ENCODE peak calls at places on chromosomes 7 and 10, in four cellular contexts. T is stimulated activated CD4-positive, alpha-beta T cell treated with anti-CD3 and anti-CD28 coated beads, Interleukin-2, amount 100 ng/mL, for 48 hours; D is germinal center; K is COLO829. P is an unnamed sample.

GRCh38 chr10:132708441-132708840 is 77.5 kb downstream of the NKX6-2 start:
- DNase-seq in T (no peak), D (no peak), K (no peak), P (no peak)

GRCh38 chr10:24518981-24519597 is 204.6 kb downstream of the ARHGAP21 start:
- DNase-seq in T (peak), D (peak), K (peak), P (no peak)

GRCh38 chr10:79492839-79493238 is 19.5 kb upstream of the EIF5AL1 start:
- DNase-seq in T (no peak), D (no peak), K (no peak), P (no peak)

GRCh38 chr10:69866688-69867461 is 65.2 kb downstream of the COL13A1 start:
- DNase-seq in T (no peak), D (no peak), K (peak), P (no peak)

GRCh38 chr10:59622320-59622901 is 87.2 kb downstream of the SLC16A9 start:
- DNase-seq in T (peak), D (peak), K (no peak), P (peak)

GRCh38 chr7:90824386-90825307 is 228.5 kb downstream of the CDK14 start:
- DNase-seq in T (no peak), D (no peak), K (peak), P (no peak)

GRCh38 chr7:46859963-46860475 is 721.9 kb downstream of the TNS3 start:
- DNase-seq in T (no peak), D (no peak), K (peak), P (no peak)

GRCh38 chr10:84695983-84696382 is 367.6 kb downstream of the CCSER2 start:
- DNase-seq in T (no peak), D (no peak), K (no peak), P (no peak)

GRCh38 chr7:1536768-1537630 is 6.5 kb downstream of the MAFK start:
- DNase-seq in T (no peak), D (no peak), K (peak), P (no peak)

P was measured in stimulated activated naive B cell treated with anti-CD40 and anti-IgM and Interleukin-4, amounts not matched to agents 10 μg/mL and 1 μg/mL and 100 μg/mL, for 72 hours.